ENCODE peak calls at places on chromosome 12, in four cellular contexts. R is transverse colon, D is Peyer's patch, S is fibroblast of lung. N is an unnamed sample. For H3K9me3 and H3K4me1, the result is how much of the 10 kb centered on the place peaks cover.

GRCh38 chr12:71626768-71627167 is 36.9 kb downstream of the ZFC3H1 start:
- DNase-seq in R (no peak), D (no peak), S (peak), N (no peak)

GRCh38 chr12:49345048-49345839 is 1.4 kb upstream of the DNAJC22 start:
- DNase-seq in R (peak), D (peak), S (no peak), N (peak)

GRCh38 chr12:106205208-106206069 is 42.4 kb downstream of the CKAP4 start:
- DNase-seq in R (no peak), D (no peak), S (no peak), N (no peak)

GRCh38 chr12:84637926-84638325 is 274.7 kb downstream of the SLC6A15 start:
- DNase-seq in R (no peak), D (no peak), S (peak), N (no peak)

GRCh38 chr12:65742481-65742971 is 81.8 kb upstream of the HMGA2 start:
- DNase-seq in R (no peak), D (no peak), S (peak), N (no peak)

GRCh38 chr12:123713398-123714301 is 1.5 kb downstream of the ATP6V0A2 start:
- DNase-seq in R (peak), D (no peak), S (peak), N (peak)

GRCh38 chr12:47905313-47905730 is 528 bp upstream of the VDR start:
- DNase-seq in R (peak), D (peak), S (peak), N (peak)

GRCh38 chr12:39975374-39975918 is 130.4 kb downstream of the SLC2A13 start:
- DNase-seq in R (no peak), D (no peak), S (peak), N (no peak)

GRCh38 chr12:29278673-29279420 is 102.1 kb downstream of the ERGIC2 start:
- DNase-seq in R (no peak), D (no peak), S (peak), N (no peak)

GRCh38 chr12:10082057-10082874 is 16.5 kb downstream of the CLEC1A start:
- DNase-seq in R (no peak), D (no peak), S (no peak), N (no peak)

GRCh38 chr12:96266238-96266637 is 72.1 kb downstream of the ELK3 start:
- DNase-seq in R (no peak), D (no peak), S (no peak), N (no peak)

GRCh38 chr12:22042981-22043669 is 2.9 kb upstream of the CMAS start:
- DNase-seq in R (no peak), D (no peak), S (peak), N (no peak)

GRCh38 chr12:30794591-30795409 is 40.0 kb upstream of the CAPRIN2 start:
- DNase-seq in R (no peak), D (no peak), S (peak), N (no peak)

GRCh38 chr12:31220633-31221565 is 105.1 kb downstream of the SINHCAF start:
- DNase-seq in R (no peak), D (no peak), S (peak), N (no peak)

GRCh38 chr12:108840605-108841328 is 16.6 kb downstream of the SSH1 start:
- DNase-seq in R (no peak), D (no peak), S (peak), N (no peak)

GRCh38 chr12:78101946-78102635 is 271.4 kb downstream of the NAV3 start:
- DNase-seq in R (no peak), D (no peak), S (no peak), N (no peak)

GRCh38 chr12:29427964-29428363 is 47.0 kb upstream of the ERGIC2 start:
- DNase-seq in R (no peak), D (no peak), S (no peak), N (no peak)

GRCh38 chr12:80684077-80684495 is 23.3 kb upstream of the MYF6 start:
- DNase-seq in R (no peak), D (no peak), S (no peak), N (no peak)

GRCh38 chr12:24573621-24574020 is 375.3 kb downstream of the BCAT1 start:
- DNase-seq in R (no peak), D (no peak), S (no peak), N (no peak)

GRCh38 chr12:97960741-97961608 is 498.4 kb downstream of the RMST start:
- DNase-seq in R (no peak), D (no peak), S (peak), N (peak)

GRCh38 chr12:11696084-11696483 is 46.6 kb downstream of the ETV6 start:
- DNase-seq in R (no peak), D (no peak), S (no peak), N (no peak)

GRCh38 chr12:76633415-76633814 is 73.8 kb upstream of the OSBPL8 start:
- DNase-seq in R (no peak), D (no peak), S (no peak), N (no peak)

GRCh38 chr12:116939734-116940133 is 29.0 kb downstream of the FBXW8 start:
- DNase-seq in R (no peak), D (no peak), S (no peak), N (no peak)

GRCh38 chr12:131370791-131371579 is 339.9 kb upstream of the SFSWAP start:
- DNase-seq in R (no peak), D (no peak), S (no peak), N (no peak)

GRCh38 chr12:94570161-94570560 is 80.2 kb downstream of the TMCC3 start:
- DNase-seq in R (no peak), D (no peak), S (peak), N (no peak)

GRCh38 chr12:53235742-53236442 is 3.9 kb upstream of the RARG start:
- DNase-seq in R (no peak), D (no peak), S (no peak), N (no peak)

GRCh38 chr12:111426341-111427185 is 20.8 kb downstream of the SH2B3 start:
- DNase-seq in R (peak), D (no peak), S (peak), N (no peak)

GRCh38 chr12:67025543-67026114 is 243.5 kb upstream of the CAND1 start:
- DNase-seq in R (peak), D (no peak), S (no peak), N (peak)

GRCh38 chr12:101793401-101793800 is 37.4 kb downstream of the GNPTAB start:
- DNase-seq in R (no peak), D (no peak), S (peak), N (no peak)

GRCh38 chr12:53983580-53984572 is 1.1 kb upstream of the HOXC10 start:
- DNase-seq in R (no peak), D (no peak), S (no peak), N (peak)

GRCh38 chr12:28755027-28755426 is 394.1 kb upstream of the FAR2 start:
- DNase-seq in R (no peak), D (no peak), S (no peak), N (no peak)

GRCh38 chr12:128449146-128449894 is 182.3 kb downstream of the TMEM132C start:
- DNase-seq in R (no peak), D (no peak), S (no peak), N (no peak)

GRCh38 chr12:124916370-124917134 is 2.1 kb upstream of the UBC start:
- DNase-seq in R (peak), D (no peak), S (peak), N (peak)

DNA sequence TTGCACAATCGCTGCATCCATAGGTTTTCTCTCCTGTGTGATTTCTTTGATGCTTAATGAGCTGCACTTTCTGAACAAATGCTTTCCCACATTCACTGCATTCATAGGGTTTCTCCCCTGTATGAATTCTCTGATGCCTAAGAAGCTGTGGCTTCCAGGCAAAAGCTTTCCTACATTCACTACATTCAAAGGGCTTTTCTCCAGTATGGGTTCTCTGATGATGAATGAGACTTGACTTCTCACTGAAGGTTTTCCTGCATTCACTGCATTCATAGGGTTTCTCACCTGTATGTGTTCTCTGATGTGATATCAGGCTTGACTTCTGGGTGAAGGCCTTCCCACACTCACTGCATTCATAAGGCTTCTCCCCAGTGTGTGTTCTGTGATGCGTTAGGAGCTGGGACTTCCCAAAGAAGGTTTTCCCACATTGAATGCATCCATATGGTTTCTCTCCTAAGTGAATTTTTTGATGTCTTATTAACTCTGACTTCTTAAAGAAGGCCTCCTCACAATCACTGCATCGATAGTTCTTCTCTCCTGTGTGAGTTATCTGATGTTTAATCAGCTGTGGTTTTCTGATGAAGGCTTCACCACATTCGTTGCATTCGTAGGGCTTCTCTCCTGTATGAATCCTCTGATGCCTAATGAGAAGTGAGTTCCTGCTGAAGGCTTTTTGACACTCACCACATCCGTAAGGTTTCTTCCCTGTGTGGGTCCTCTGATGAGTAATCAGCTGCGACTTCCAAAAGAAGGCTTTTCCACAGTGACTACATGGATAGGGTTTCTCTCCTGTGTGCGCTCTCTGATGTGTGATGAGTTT is 30.3 kb downstream of the ZNF605 start:
- DNase-seq in R (no peak), D (no peak), S (no peak), N (no peak)
- H3K9me3 ChIP-seq in R (half or more), D (half or more), S (under half), N (half or more)

GRCh38 chr12:4580165-4580773 is 18.3 kb downstream of the DYRK4 start:
- DNase-seq in R (no peak), D (no peak), S (no peak), N (no peak)

GRCh38 chr12:4584281-4584680 is 22.3 kb downstream of the DYRK4 start:
- DNase-seq in R (no peak), D (peak), S (no peak), N (no peak)

GRCh38 chr12:4584896-4585295 is 22.9 kb downstream of the DYRK4 start:
- DNase-seq in R (no peak), D (no peak), S (no peak), N (no peak)

DNA sequence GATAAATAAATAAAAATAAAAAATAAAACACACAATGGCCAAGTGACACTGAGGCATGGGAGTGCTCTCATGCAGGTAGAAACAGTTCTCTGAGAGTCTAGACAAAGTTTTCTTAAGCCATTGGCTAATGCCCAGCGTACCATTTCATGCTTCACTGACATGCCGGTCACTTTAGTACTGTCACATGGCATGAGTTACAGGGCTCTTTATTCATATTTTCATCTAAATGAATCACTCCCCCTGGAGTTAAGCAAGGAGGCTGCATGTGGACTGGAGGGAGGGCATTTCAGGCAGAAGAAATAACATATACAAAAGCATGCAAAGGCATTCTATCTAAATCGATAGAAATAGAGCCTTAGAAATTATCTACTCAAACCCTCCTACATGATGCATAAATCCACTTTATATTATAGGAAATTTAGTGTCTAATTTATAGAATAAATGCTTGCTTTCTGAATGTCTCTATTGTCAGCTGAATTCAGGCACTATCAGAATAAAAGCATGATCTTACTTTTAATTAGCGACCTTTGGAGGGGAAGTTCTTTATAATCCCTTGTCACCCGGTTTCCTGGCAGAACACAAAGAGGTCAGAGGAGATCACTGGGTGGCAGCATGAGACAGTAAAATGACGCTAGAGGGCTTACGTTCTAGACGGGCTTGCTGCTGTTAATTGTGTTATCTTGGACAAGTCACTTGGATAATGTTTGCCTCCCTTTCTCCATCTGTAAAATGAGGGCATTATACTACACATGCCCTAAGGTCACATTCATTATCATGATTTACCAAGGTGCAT is 17.5 kb downstream of the DYRK4 start:
- DNase-seq in R (peak), D (no peak), S (no peak), N (peak)
- TF ChIP-seq CTCF in R (peak), D (peak), S (peak), N (peak)

GRCh38 chr12:89350260-89350659 is 2.0 kb downstream of the DUSP6 start:
- DNase-seq in R (no peak), D (no peak), S (no peak), N (no peak)

GRCh38 chr12:89350661-89351488 is 1.4 kb downstream of the DUSP6 start:
- DNase-seq in R (peak), D (peak), S (peak), N (peak)

GRCh38 chr12:89351489-89352241 is 636 bp downstream of the DUSP6 start:
- DNase-seq in R (peak), D (peak), S (peak), N (no peak)

GRCh38 chr12:89348894-89349669 is 3.2 kb downstream of the DUSP6 start:
- DNase-seq in R (no peak), D (no peak), S (no peak), N (no peak)

DNA sequence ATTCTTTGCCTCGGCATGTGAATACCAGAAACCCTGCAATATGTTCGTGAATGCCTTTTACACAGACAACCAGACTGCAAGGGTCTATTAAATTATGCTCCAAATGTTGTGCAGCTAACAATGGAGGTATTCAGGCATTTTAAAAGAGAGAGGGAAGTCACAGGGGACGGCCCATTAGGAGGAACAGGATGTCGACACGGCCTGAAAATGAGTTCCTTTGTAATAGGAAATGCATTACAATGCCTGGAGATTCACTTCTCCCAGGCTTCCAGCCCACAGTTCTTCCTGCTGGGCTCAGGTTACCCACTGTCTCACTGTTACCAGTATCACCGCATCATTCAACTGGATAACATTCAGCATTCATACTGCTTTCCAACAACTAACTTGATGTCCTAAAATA is 2.5 kb downstream of the DUSP6 start:
- DNase-seq in R (peak), D (no peak), S (peak), N (no peak)
- H3K4me1 ChIP-seq in R (under half), D (under half), S (under half), N (under half)

GRCh38 chr12:34604227-34604626 is 581.9 kb downstream of the ALG10 start:
- DNase-seq in R (no peak), D (no peak), S (no peak), N (no peak)
- H3K9me3 ChIP-seq in R (half or more), D (under half), S (under half), N (half or more)

GRCh38 chr12:12973019-12973418 is 21.0 kb upstream of the GPRC5D start:
- DNase-seq in R (no peak), D (no peak), S (no peak), N (no peak)

GRCh38 chr12:12976366-12976765 is 23.7 kb downstream of the HEBP1 start:
- DNase-seq in R (no peak), D (no peak), S (peak), N (no peak)

GRCh38 chr12:12977231-12977630 is 22.8 kb downstream of the HEBP1 start:
- DNase-seq in R (no peak), D (no peak), S (peak), N (no peak)

GRCh38 chr12:12974211-12974610 is 22.2 kb upstream of the GPRC5D start:
- DNase-seq in R (no peak), D (no peak), S (no peak), N (no peak)

GRCh38 chr12:12975322-12976077 is 23.5 kb upstream of the GPRC5D start:
- DNase-seq in R (peak), D (no peak), S (peak), N (peak)
- TF ChIP-seq CTCF in R (no peak), D (peak), S (peak), N (peak)

GRCh38 chr12:46230985-46231384 is 37.9 kb downstream of the SLC38A1 start:
- DNase-seq in R (no peak), D (no peak), S (no peak), N (no peak)

GRCh38 chr12:46222642-46223041 is 46.2 kb downstream of the SLC38A1 start:
- DNase-seq in R (no peak), D (no peak), S (no peak), N (no peak)

GRCh38 chr12:46223047-46223446 is 45.8 kb downstream of the SLC38A1 start:
- DNase-seq in R (no peak), D (no peak), S (no peak), N (no peak)

GRCh38 chr12:46224401-46224800 is 44.4 kb downstream of the SLC38A1 start:
- DNase-seq in R (peak), D (no peak), S (peak), N (no peak)

DNA sequence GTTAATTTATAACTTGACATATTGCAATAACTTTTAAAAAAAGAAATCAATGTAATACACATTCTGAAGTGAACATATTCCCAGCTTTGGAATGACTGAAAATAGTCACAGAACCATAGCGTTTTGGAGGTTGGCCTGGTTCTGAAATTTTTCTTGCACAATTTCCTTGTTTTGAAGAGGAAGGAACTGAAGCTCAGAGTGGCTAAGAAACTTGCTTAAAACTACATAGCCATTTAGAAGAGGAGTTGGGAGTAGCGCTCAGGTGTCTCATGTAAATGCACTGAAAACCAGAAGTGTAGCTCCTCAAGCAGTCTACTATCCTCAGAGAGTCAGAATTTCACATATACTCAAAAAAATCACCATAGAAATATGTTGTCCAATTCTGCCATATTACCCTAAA is 41.2 kb downstream of the SLC38A1 start:
- DNase-seq in R (no peak), D (no peak), S (no peak), N (no peak)
- H3K4me1 ChIP-seq in R (under half), D (under half), S (under half), N (under half)

N was measured in Caco-2.